ENCODE peak calls at places on chromosomes 12 and 14, in six cellular contexts. I is neural progenitor cell, T is OCI-LY7, Y is endothelial cell of umbilical vein, Q is mesenchymal stem cell, X is HepG2. Z is an unnamed sample.
A peak's percentile ranks its signal among the peaks of the same experiment; 100 is the strongest.

GRCh38 chr12:75656650-75657049 is 145.2 kb upstream of the KRR1 start:
- DNase-seq in I (no peak), T (no peak), Y (no peak), Q (peak; percentile 80), X (peak; percentile 12), Z (peak; percentile 86)

GRCh38 chr14:100641274-100641860 is 54.1 kb upstream of the BEGAIN start:
- DNase-seq in I (no peak), T (no peak), Y (no peak), Q (no peak), X (no peak), Z (no peak)

GRCh38 chr12:19783547-19784444 is 344.5 kb downstream of the AEBP2 start:
- DNase-seq in I (peak; percentile 44), T (no peak), Y (no peak), Q (no peak), X (no peak), Z (no peak)

GRCh38 chr14:105989746-105990302 is 463.4 kb downstream of the TMEM121 start:
- DNase-seq in I (no peak), T (no peak), Y (no peak), Q (no peak), X (no peak), Z (no peak)

GRCh38 chr14:93013368-93013719 is 90.4 kb downstream of the CHGA start:
- DNase-seq in I (no peak), T (no peak), Y (no peak), Q (no peak), X (no peak), Z (no peak)

GRCh38 chr14:74239848-74240793 is 872 bp downstream of the VSX2 start:
- DNase-seq in I (peak; percentile 47), T (no peak), Y (peak; percentile 11), Q (peak; percentile 22), X (no peak), Z (peak; percentile 41)

GRCh38 chr12:103800252-103800771 is 40.7 kb downstream of the NT5DC3 start:
- DNase-seq in I (no peak), T (no peak), Y (peak; percentile 85), Q (no peak), X (peak; percentile 47), Z (no peak)

GRCh38 chr14:89041245-89041585 is 216.8 kb downstream of the TTC8 start:
- DNase-seq in I (no peak), T (no peak), Y (no peak), Q (no peak), X (peak; percentile 93), Z (peak; percentile 23)

GRCh38 chr12:68178184-68178583 is 18.6 kb upstream of the IFNG start:
- DNase-seq in I (no peak), T (no peak), Y (no peak), Q (no peak), X (no peak), Z (no peak)

GRCh38 chr14:67166450-67166853 is 22.8 kb upstream of the GARIN2 start:
- DNase-seq in I (peak; percentile 59), T (peak; percentile 49), Y (peak; percentile 60), Q (peak; percentile 49), X (no peak), Z (peak; percentile 59)

GRCh38 chr12:91361864-91362263 is 179.2 kb upstream of the DCN start:
- DNase-seq in I (peak; percentile 59), T (peak; percentile 46), Y (peak; percentile 68), Q (peak; percentile 48), X (peak; percentile 24), Z (peak; percentile 32)

GRCh38 chr12:124609041-124609984 is 41.9 kb upstream of the NCOR2 start:
- DNase-seq in I (no peak), T (peak; percentile 96), Y (peak; percentile 76), Q (peak; percentile 18), X (peak; percentile 81), Z (peak; percentile 38)

GRCh38 chr14:22646570-22647254 is 2.6 kb upstream of the OR6J1 start:
- DNase-seq in I (no peak), T (no peak), Y (no peak), Q (peak; percentile 71), X (no peak), Z (no peak)

GRCh38 chr12:111998015-111998414 is 14.9 kb downstream of the TMEM116 start:
- DNase-seq in I (no peak), T (no peak), Y (no peak), Q (no peak), X (no peak), Z (no peak)

GRCh38 chr12:112001555-112001954 is 11.4 kb downstream of the TMEM116 start:
- DNase-seq in I (no peak), T (no peak), Y (peak; percentile 41), Q (no peak), X (no peak), Z (no peak)

GRCh38 chr12:112004041-112004440 is 8.9 kb downstream of the TMEM116 start:
- DNase-seq in I (no peak), T (no peak), Y (no peak), Q (no peak), X (no peak), Z (no peak)

GRCh38 chr12:111997300-111997699 is 15.7 kb downstream of the TMEM116 start:
- DNase-seq in I (no peak), T (no peak), Y (no peak), Q (no peak), X (no peak), Z (no peak)

GRCh38 chr12:112000806-112001205 is 12.2 kb downstream of the TMEM116 start:
- DNase-seq in I (no peak), T (no peak), Y (no peak), Q (no peak), X (no peak), Z (no peak)
- H3K4me2 ChIP-seq in I (no peak overlapping the region), T (no peak overlapping the region), Y (no peak overlapping the region), Q (no peak overlapping the region), X (no peak overlapping the region), Z (no peak overlapping the region)

GRCh38 chr12:93139028-93139665 is 210.1 kb upstream of the EEA1 start:
- DNase-seq in I (no peak), T (no peak), Y (no peak), Q (no peak), X (no peak), Z (no peak)
- H3K4me2 ChIP-seq in I (no peak overlapping the region), T (no peak overlapping the region), Y (no peak overlapping the region), Q (no peak overlapping the region), X (no peak overlapping the region), Z (no peak overlapping the region)

GRCh38 chr12:126667340-126667739 is 1599.6 kb upstream of the TMEM132C start:
- DNase-seq in I (no peak), T (no peak), Y (no peak), Q (no peak), X (no peak), Z (no peak)
- H3K4me2 ChIP-seq in I (no peak overlapping the region), T (no peak overlapping the region), Y (no peak overlapping the region), Q (no peak overlapping the region), X (no peak overlapping the region), Z (no peak overlapping the region)

GRCh38 chr12:6824085-6824800 is 2.6 kb downstream of the GPR162 start:
- DNase-seq in I (no peak), T (no peak), Y (no peak), Q (no peak), X (no peak), Z (no peak)

GRCh38 chr12:6825398-6826124 is 2.6 kb upstream of the P3H3 start:
- DNase-seq in I (peak; percentile 91), T (peak; percentile 71), Y (peak; percentile 87), Q (peak; percentile 89), X (peak; percentile 67), Z (peak; percentile 83)

GRCh38 chr12:6823161-6824084 is 1.8 kb downstream of the GPR162 start:
- DNase-seq in I (no peak), T (no peak), Y (no peak), Q (no peak), X (no peak), Z (peak; percentile 68)

GRCh38 chr12:6826125-6826733 is 2.0 kb upstream of the P3H3 start:
- DNase-seq in I (no peak), T (no peak), Y (no peak), Q (no peak), X (no peak), Z (no peak)

GRCh38 chr12:6824962-6825381 is 3.2 kb upstream of the P3H3 start:
- DNase-seq in I (no peak), T (no peak), Y (no peak), Q (peak; percentile 60), X (no peak), Z (peak; percentile 65)
- H3K4me2 ChIP-seq in I (peak overlapping the region; percentile 59), T (no peak overlapping the region), Y (no peak overlapping the region), Q (peak overlapping the region; percentile 4), X (no peak overlapping the region), Z (peak overlapping the region; percentile 94)

GRCh38 chr12:88746386-88746785 is 166.1 kb upstream of the KITLG start:
- DNase-seq in I (no peak), T (no peak), Y (peak; percentile 75), Q (no peak), X (no peak), Z (no peak)
- H3K4me2 ChIP-seq in I (no peak overlapping the region), T (no peak overlapping the region), Y (no peak overlapping the region), Q (no peak overlapping the region), X (no peak overlapping the region), Z (no peak overlapping the region)

GRCh38 chr12:105257321-105257728 is 21.4 kb upstream of the APPL2 start:
- DNase-seq in I (no peak), T (no peak), Y (peak; percentile 14), Q (peak; percentile 88), X (no peak), Z (no peak)
- H3K4me2 ChIP-seq in I (no peak overlapping the region), T (no peak overlapping the region), Y (no peak overlapping the region), Q (no peak overlapping the region), X (no peak overlapping the region), Z (no peak overlapping the region)

Z was measured in mesendoderm.